ENCODE peak calls at places on chromosome 21, in seven cellular contexts. One of them, this sample, is unnamed. For H3K27me3, the result is how much of the 10 kb centered on the place peaks cover.

GRCh38 chr21:35719105-35719504 is 341.2 kb downstream of the SETD4 start:
- DNase-seq in mesenchymal stem cell: no peak
- DNase-seq in mesendoderm: no peak
- DNase-seq in trophoblast cell: no peak
- DNase-seq in H1: no peak
- DNase-seq in H9: no peak
- DNase-seq in neuronal stem cell: no peak
- DNase-seq in this sample: no peak

GRCh38 chr21:25733859-25734653 is 648 bp downstream of the ATP5PF start:
- DNase-seq in trophoblast cell: peak
- DNase-seq in H9: no peak
- DNase-seq in neuronal stem cell: no peak
- DNase-seq in H1: no peak
- DNase-seq in mesendoderm: peak
- DNase-seq in mesenchymal stem cell: peak
- DNase-seq in this sample: peak

GRCh38 chr21:30718239-30718909 is at the start of gene KRTAP21-3:
- DNase-seq in trophoblast cell: peak
- DNase-seq in H9: no peak
- DNase-seq in mesendoderm: no peak
- DNase-seq in neuronal stem cell: no peak
- DNase-seq in H1: no peak
- DNase-seq in mesenchymal stem cell: no peak
- DNase-seq in this sample: no peak

GRCh38 chr21:37916795-37917142 is 512 bp upstream of the KCNJ6 start:
- DNase-seq in trophoblast cell: peak
- DNase-seq in H9: peak
- DNase-seq in neuronal stem cell: peak
- DNase-seq in mesenchymal stem cell: peak
- DNase-seq in mesendoderm: peak
- DNase-seq in H1: no peak
- DNase-seq in this sample: no peak

GRCh38 chr21:15027056-15027455 is 37.7 kb downstream of the NRIP1 start:
- DNase-seq in neuronal stem cell: no peak
- DNase-seq in H1: no peak
- DNase-seq in mesendoderm: no peak
- DNase-seq in H9: no peak
- DNase-seq in mesenchymal stem cell: no peak
- DNase-seq in trophoblast cell: no peak
- DNase-seq in this sample: no peak

GRCh38 chr21:46003575-46004007 is 22.0 kb downstream of the COL6A1 start:
- DNase-seq in trophoblast cell: no peak
- DNase-seq in mesenchymal stem cell: no peak
- DNase-seq in neuronal stem cell: no peak
- DNase-seq in mesendoderm: no peak
- DNase-seq in H9: peak
- DNase-seq in H1: no peak
- DNase-seq in this sample: no peak

GRCh38 chr21:29287383-29287782 is 11.3 kb upstream of the BACH1 start:
- DNase-seq in mesendoderm: no peak
- DNase-seq in H9: no peak
- DNase-seq in H1: no peak
- DNase-seq in trophoblast cell: no peak
- DNase-seq in mesenchymal stem cell: peak
- DNase-seq in neuronal stem cell: no peak
- DNase-seq in this sample: peak

GRCh38 chr21:26447932-26448331 is 125.2 kb downstream of the CYYR1 start:
- DNase-seq in H9: no peak
- DNase-seq in mesendoderm: peak
- DNase-seq in trophoblast cell: peak
- DNase-seq in H1: no peak
- DNase-seq in mesenchymal stem cell: peak
- DNase-seq in neuronal stem cell: no peak
- DNase-seq in this sample: no peak

GRCh38 chr21:14685568-14685967 is 139.5 kb upstream of the SAMSN1 start:
- DNase-seq in neuronal stem cell: no peak
- DNase-seq in H1: no peak
- DNase-seq in mesenchymal stem cell: no peak
- DNase-seq in H9: no peak
- DNase-seq in mesendoderm: no peak
- DNase-seq in trophoblast cell: peak
- DNase-seq in this sample: no peak

DNA sequence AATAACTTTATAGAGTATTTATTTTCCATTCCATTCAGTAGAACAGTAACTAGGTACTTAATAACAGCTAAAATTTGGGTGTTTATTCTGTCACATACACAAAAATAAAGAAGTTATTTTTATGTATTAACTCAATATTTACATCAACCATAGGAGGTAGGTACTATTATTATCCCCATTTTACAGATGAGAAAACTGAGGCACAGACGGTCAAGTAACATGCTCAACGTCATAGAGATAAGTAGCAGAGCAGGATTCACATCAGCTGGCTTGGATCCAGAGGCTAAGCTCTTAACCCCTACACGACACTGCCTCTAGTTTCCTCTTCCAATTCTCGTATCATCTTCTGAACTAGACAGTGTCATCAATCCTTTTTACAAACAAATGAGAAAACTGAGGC is 9.3 kb downstream of the ZBTB21 start:
- DNase-seq in mesenchymal stem cell: no peak
- DNase-seq in H1: no peak
- DNase-seq in H9: no peak
- DNase-seq in mesendoderm: no peak
- DNase-seq in neuronal stem cell: no peak
- DNase-seq in trophoblast cell: peak
- DNase-seq in this sample: no peak
- H2BK5ac ChIP-seq in mesenchymal stem cell: no peak
- H2BK5ac ChIP-seq in H1: no peak
- H2BK5ac ChIP-seq in H9: no peak
- H2BK5ac ChIP-seq in mesendoderm: no peak
- H2BK5ac ChIP-seq in neuronal stem cell: no peak
- H2BK5ac ChIP-seq in trophoblast cell: no peak
- H2BK5ac ChIP-seq in this sample: no peak

DNA sequence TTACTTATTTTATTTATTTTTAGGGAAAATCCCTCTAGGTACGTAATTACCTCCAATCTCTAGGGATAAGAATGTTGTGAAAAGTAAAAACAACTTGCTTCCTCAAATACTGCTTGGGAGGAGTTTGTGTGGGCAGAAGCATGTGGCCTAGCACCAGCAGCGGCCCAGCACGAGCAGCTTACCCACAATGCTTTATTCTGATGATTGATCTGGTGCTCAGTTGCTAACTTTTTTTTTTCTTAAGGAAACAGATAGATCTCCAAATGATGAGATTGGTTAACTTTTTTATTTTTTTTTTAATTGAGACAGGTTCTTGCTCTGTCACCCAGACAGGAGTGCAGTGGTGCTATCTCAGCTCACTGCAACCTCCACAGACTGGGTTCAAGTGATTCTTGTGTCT is 4.2 kb downstream of the CLIC6 start:
- DNase-seq in mesendoderm: no peak
- DNase-seq in trophoblast cell: no peak
- DNase-seq in H1: no peak
- DNase-seq in H9: no peak
- DNase-seq in neuronal stem cell: no peak
- DNase-seq in mesenchymal stem cell: no peak
- DNase-seq in this sample: no peak
- H3K27me3 ChIP-seq in mesendoderm: under half
- H3K27me3 ChIP-seq in trophoblast cell: under half
- H3K27me3 ChIP-seq in H1: under half
- H3K27me3 ChIP-seq in H9: under half
- H3K27me3 ChIP-seq in neuronal stem cell: under half
- H3K27me3 ChIP-seq in mesenchymal stem cell: under half
- H3K27me3 ChIP-seq in this sample: half or more

GRCh38 chr21:44846201-44846484 is 27.3 kb downstream of the PTTG1IP start:
- DNase-seq in mesenchymal stem cell: no peak
- DNase-seq in mesendoderm: no peak
- DNase-seq in H9: no peak
- DNase-seq in trophoblast cell: no peak
- DNase-seq in H1: no peak
- DNase-seq in neuronal stem cell: no peak
- DNase-seq in this sample: no peak

GRCh38 chr21:44847261-44848056 is 26.0 kb downstream of the PTTG1IP start:
- DNase-seq in H1: no peak
- DNase-seq in mesendoderm: no peak
- DNase-seq in H9: no peak
- DNase-seq in neuronal stem cell: no peak
- DNase-seq in mesenchymal stem cell: no peak
- DNase-seq in trophoblast cell: no peak
- DNase-seq in this sample: no peak

GRCh38 chr21:44845418-44846200 is 27.7 kb upstream of the SUMO3 start:
- DNase-seq in mesenchymal stem cell: peak
- DNase-seq in H9: peak
- DNase-seq in H1: peak
- DNase-seq in mesendoderm: peak
- DNase-seq in neuronal stem cell: peak
- DNase-seq in trophoblast cell: peak
- DNase-seq in this sample: peak

GRCh38 chr21:44848821-44849521 is 24.5 kb downstream of the PTTG1IP start:
- DNase-seq in H9: no peak
- DNase-seq in mesendoderm: no peak
- DNase-seq in H1: no peak
- DNase-seq in trophoblast cell: no peak
- DNase-seq in neuronal stem cell: no peak
- DNase-seq in mesenchymal stem cell: no peak
- DNase-seq in this sample: no peak

GRCh38 chr21:44846485-44847260 is 26.8 kb downstream of the PTTG1IP start:
- DNase-seq in H9: no peak
- DNase-seq in neuronal stem cell: no peak
- DNase-seq in mesenchymal stem cell: peak
- DNase-seq in H1: no peak
- DNase-seq in mesendoderm: no peak
- DNase-seq in trophoblast cell: peak
- DNase-seq in this sample: peak
- H2BK5ac ChIP-seq in H9: no peak
- H2BK5ac ChIP-seq in neuronal stem cell: no peak
- H2BK5ac ChIP-seq in mesenchymal stem cell: no peak
- H2BK5ac ChIP-seq in H1: no peak
- H2BK5ac ChIP-seq in mesendoderm: no peak
- H2BK5ac ChIP-seq in trophoblast cell: no peak
- H2BK5ac ChIP-seq in this sample: no peak

DNA sequence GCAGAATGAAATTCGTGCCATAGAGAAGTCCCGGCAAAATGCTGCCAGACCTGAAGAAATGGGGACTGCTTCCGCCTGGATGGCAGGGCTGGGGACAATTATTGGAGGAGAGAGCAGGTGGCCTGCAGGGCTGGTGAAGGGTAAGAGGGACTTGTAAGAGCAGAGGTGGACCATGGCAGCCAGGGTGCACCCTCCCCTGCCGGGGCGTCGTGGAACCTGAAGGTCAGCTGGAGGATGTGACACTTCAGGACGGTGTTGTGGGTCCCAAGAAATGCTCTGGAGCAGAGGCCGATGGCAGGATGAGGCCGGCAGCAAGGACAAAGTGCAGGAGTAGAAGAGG is 40.3 kb downstream of the RIPK4 start:
- DNase-seq in H9: no peak
- DNase-seq in H1: no peak
- DNase-seq in mesendoderm: no peak
- DNase-seq in neuronal stem cell: no peak
- DNase-seq in mesenchymal stem cell: no peak
- DNase-seq in trophoblast cell: no peak
- DNase-seq in this sample: no peak
- H3K27me3 ChIP-seq in H9: under half
- H3K27me3 ChIP-seq in H1: under half
- H3K27me3 ChIP-seq in mesendoderm: under half
- H3K27me3 ChIP-seq in neuronal stem cell: under half
- H3K27me3 ChIP-seq in mesenchymal stem cell: half or more
- H3K27me3 ChIP-seq in trophoblast cell: under half
- H3K27me3 ChIP-seq in this sample: under half

GRCh38 chr21:33977721-33978369 is 62.2 kb upstream of the ATP5PO start:
- DNase-seq in trophoblast cell: no peak
- DNase-seq in H9: no peak
- DNase-seq in H1: no peak
- DNase-seq in mesenchymal stem cell: no peak
- DNase-seq in mesendoderm: no peak
- DNase-seq in neuronal stem cell: no peak
- DNase-seq in this sample: no peak

GRCh38 chr21:33976082-33976979 is 60.7 kb upstream of the ATP5PO start:
- DNase-seq in trophoblast cell: peak
- DNase-seq in mesenchymal stem cell: peak
- DNase-seq in H9: no peak
- DNase-seq in H1: no peak
- DNase-seq in neuronal stem cell: no peak
- DNase-seq in mesendoderm: peak
- DNase-seq in this sample: peak

GRCh38 chr21:33980276-33980916 is 64.8 kb upstream of the ATP5PO start:
- DNase-seq in mesenchymal stem cell: no peak
- DNase-seq in mesendoderm: no peak
- DNase-seq in H1: no peak
- DNase-seq in H9: no peak
- DNase-seq in trophoblast cell: peak
- DNase-seq in neuronal stem cell: no peak
- DNase-seq in this sample: no peak

GRCh38 chr21:33976980-33977720 is 61.5 kb upstream of the ATP5PO start:
- DNase-seq in mesendoderm: no peak
- DNase-seq in H9: no peak
- DNase-seq in neuronal stem cell: no peak
- DNase-seq in H1: no peak
- DNase-seq in mesenchymal stem cell: no peak
- DNase-seq in trophoblast cell: peak
- DNase-seq in this sample: no peak

GRCh38 chr21:33978585-33978984 is 63.0 kb upstream of the ATP5PO start:
- DNase-seq in H1: no peak
- DNase-seq in trophoblast cell: peak
- DNase-seq in mesenchymal stem cell: no peak
- DNase-seq in H9: no peak
- DNase-seq in neuronal stem cell: no peak
- DNase-seq in mesendoderm: no peak
- DNase-seq in this sample: no peak
- H2BK5ac ChIP-seq in H1: no peak
- H2BK5ac ChIP-seq in trophoblast cell: no peak
- H2BK5ac ChIP-seq in mesenchymal stem cell: no peak
- H2BK5ac ChIP-seq in H9: no peak
- H2BK5ac ChIP-seq in neuronal stem cell: no peak
- H2BK5ac ChIP-seq in mesendoderm: no peak
- H2BK5ac ChIP-seq in this sample: no peak

DNA sequence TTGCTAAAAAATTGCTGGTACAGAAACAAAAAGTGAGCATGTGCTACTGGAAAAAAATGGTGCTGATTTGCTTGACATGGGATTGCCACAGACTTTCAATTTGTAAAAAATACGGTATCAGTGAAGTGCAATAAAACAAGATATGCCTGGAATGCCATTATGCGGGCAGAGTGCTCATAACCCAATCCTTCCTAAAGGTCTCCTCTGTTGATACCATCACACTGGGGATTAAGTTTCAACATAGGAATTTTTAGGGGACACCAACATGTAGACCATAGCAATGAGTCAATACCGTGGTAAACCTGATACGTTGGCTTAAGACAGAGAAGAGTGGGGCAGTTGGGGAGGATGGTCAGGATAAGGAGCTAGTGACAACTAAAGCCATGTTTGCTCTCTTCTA is 20.5 kb downstream of the MX1 start:
- DNase-seq in mesenchymal stem cell: no peak
- DNase-seq in mesendoderm: peak
- DNase-seq in neuronal stem cell: no peak
- DNase-seq in H1: no peak
- DNase-seq in trophoblast cell: peak
- DNase-seq in H9: no peak
- DNase-seq in this sample: no peak
- H3K27me3 ChIP-seq in mesenchymal stem cell: under half
- H3K27me3 ChIP-seq in mesendoderm: under half
- H3K27me3 ChIP-seq in neuronal stem cell: under half
- H3K27me3 ChIP-seq in H1: under half
- H3K27me3 ChIP-seq in trophoblast cell: under half
- H3K27me3 ChIP-seq in H9: under half
- H3K27me3 ChIP-seq in this sample: under half

This sample was measured in IMR-90.